ENCODE peak calls at places on chromosome 10, in nine cellular contexts. A is HCEC 1CT; P is stimulated activated CD4-positive, alpha-beta T cell treated with anti-CD3 and anti-CD28 coated beads, Interleukin-1b, Interleukin-23, amount 100 ng/mL, for 4 hours; X is NCI-H1436; Y is RWPE1; H is HuH-7.5; B is mucosa of descending colon; U is stomach; J is CD8-positive, alpha-beta memory T cell. Q is an unnamed sample.

GRCh38 chr10:77117501-77117900 is 520.1 kb downstream of the KCNMA1 start:
- DNase-seq in A (no peak), P (no peak), X (no peak), Y (no peak), H (no peak), B (no peak), U (no peak), J (no peak), Q (no peak)

GRCh38 chr10:14579405-14579804 is 195.3 kb downstream of the FAM107B start:
- DNase-seq in A (peak), P (no peak), X (no peak), Y (no peak), H (no peak), B (no peak), U (no peak), J (no peak), Q (no peak)

GRCh38 chr10:69181433-69181832 is 1.4 kb downstream of the SUPV3L1 start:
- DNase-seq in A (no peak), P (no peak), X (no peak), Y (no peak), H (no peak), B (no peak), U (no peak), J (no peak), Q (no peak)

GRCh38 chr10:123270221-123270620 is 116.0 kb downstream of the BUB3 start:
- DNase-seq in A (no peak), P (no peak), X (no peak), Y (no peak), H (no peak), B (no peak), U (no peak), J (no peak), Q (no peak)

GRCh38 chr10:36254191-36254590 is 612.1 kb upstream of the FZD8 start:
- DNase-seq in A (peak), P (no peak), X (no peak), Y (peak), H (no peak), B (peak), U (peak), J (no peak), Q (no peak)

GRCh38 chr10:34705563-34705962 is 109.5 kb downstream of the PARD3 start:
- DNase-seq in A (no peak), P (no peak), X (no peak), Y (no peak), H (no peak), B (no peak), U (no peak), J (no peak), Q (no peak)

GRCh38 chr10:63593576-63593975 is 72.4 kb downstream of the REEP3 start:
- DNase-seq in A (no peak), P (no peak), X (no peak), Y (no peak), H (no peak), B (no peak), U (no peak), J (no peak), Q (no peak)

GRCh38 chr10:69963835-69964710 is 88.6 kb upstream of the MACROH2A2 start:
- DNase-seq in A (no peak), P (no peak), X (no peak), Y (no peak), H (no peak), B (no peak), U (peak), J (no peak), Q (no peak)

GRCh38 chr10:114548662-114549061 is 109.4 kb downstream of the ABLIM1 start:
- DNase-seq in A (peak), P (no peak), X (no peak), Y (peak), H (no peak), B (peak), U (peak), J (no peak), Q (peak)

GRCh38 chr10:9682812-9683211 is 1334.9 kb upstream of the CELF2 start:
- DNase-seq in A (no peak), P (no peak), X (no peak), Y (no peak), H (no peak), B (no peak), U (no peak), J (no peak), Q (no peak)

GRCh38 chr10:7811000-7811399 is 7.3 kb upstream of the TAF3 start:
- DNase-seq in A (no peak), P (no peak), X (no peak), Y (peak), H (no peak), B (no peak), U (no peak), J (no peak), Q (no peak)

GRCh38 chr10:132434405-132435005 is 37.5 kb downstream of the PWWP2B start:
- DNase-seq in A (no peak), P (peak), X (no peak), Y (no peak), H (no peak), B (peak), U (no peak), J (peak), Q (peak)

GRCh38 chr10:5447611-5448071 is 35.3 kb downstream of the NET1 start:
- DNase-seq in A (peak), P (no peak), X (no peak), Y (no peak), H (no peak), B (peak), U (no peak), J (peak), Q (no peak)

GRCh38 chr10:7417103-7417623 is 6.3 kb upstream of the SFMBT2 start:
- DNase-seq in A (peak), P (no peak), X (no peak), Y (no peak), H (no peak), B (no peak), U (no peak), J (peak), Q (peak)

GRCh38 chr10:32056136-32057040 is at the start of gene KIF5B:
- DNase-seq in A (peak), P (peak), X (peak), Y (peak), H (peak), B (peak), U (peak), J (peak), Q (peak)

GRCh38 chr10:16520900-16521299 is 779 bp downstream of the C1QL3 start:
- DNase-seq in A (no peak), P (no peak), X (peak), Y (no peak), H (no peak), B (peak), U (peak), J (peak), Q (no peak)